ENCODE peak calls at places on chromosomes 6 and 20, in ten cellular contexts. C is GM23248; M is progenitor cell of endocrine pancreas; G is activated CD8-positive, alpha-beta memory T cell treated with anti-CD3 and anti-CD28 coated beads for 4 hours; A is amygdala; I is foreskin fibroblast; P is activated naive CD4-positive, alpha-beta T cell treated with Interleukin-2 at 50 U/mL for 16 hours; Q is PC-9; E is left cardiac atrium; W is EL. K is an unnamed sample.

GRCh38 chr6:20664250-20664649 is 130.0 kb downstream of the CDKAL1 start:
- DNase-seq in C (no peak), P (no peak), W (no peak), A (no peak), Q (no peak), I (no peak), G (no peak), M (no peak), E (no peak), K (no peak)

GRCh38 chr6:25715794-25716193 is 38.7 kb upstream of the SLC17A4 start:
- DNase-seq in M (no peak), A (no peak), C (no peak), W (no peak), G (no peak), P (no peak), I (no peak), Q (no peak), E (no peak), K (no peak)

GRCh38 chr20:50295762-50296449 is 105.3 kb downstream of the CEBPB start:
- DNase-seq in Q (peak), C (no peak), M (no peak), G (no peak), A (peak), W (no peak), E (no peak), P (no peak), I (no peak), K (no peak)

GRCh38 chr6:118134257-118134656 is 227.2 kb downstream of the SLC35F1 start:
- DNase-seq in I (no peak), A (no peak), G (no peak), C (no peak), M (no peak), Q (no peak), E (no peak), P (no peak), W (no peak), K (no peak)

GRCh38 chr6:29627762-29628418 is 5.1 kb downstream of the GABBR1 start:
- DNase-seq in W (peak), Q (no peak), M (peak), G (no peak), I (peak), E (peak), A (peak), C (peak), P (peak), K (peak)

GRCh38 chr6:79246891-79247290 is 12.4 kb upstream of the HMGN3 start:
- DNase-seq in P (no peak), A (no peak), M (no peak), Q (no peak), C (no peak), I (no peak), W (no peak), G (no peak), E (no peak), K (no peak)

GRCh38 chr6:36351152-36351571 is 14.5 kb upstream of the BNIP5 start:
- DNase-seq in G (no peak), W (no peak), Q (no peak), M (no peak), A (no peak), P (no peak), I (no peak), C (peak), E (no peak), K (no peak)

GRCh38 chr20:4913147-4913546 is 88.2 kb downstream of the SLC23A2 start:
- DNase-seq in P (no peak), I (no peak), W (no peak), Q (no peak), M (no peak), E (no peak), G (no peak), A (no peak), C (no peak), K (no peak)

GRCh38 chr20:36362261-36362660 is 56.1 kb downstream of the DLGAP4 start:
- DNase-seq in G (no peak), W (no peak), P (no peak), I (no peak), E (no peak), C (no peak), M (no peak), Q (no peak), A (no peak), K (no peak)

GRCh38 chr6:75480425-75480824 is 13.2 kb downstream of the FILIP1 start:
- DNase-seq in M (no peak), W (peak), C (no peak), E (no peak), G (no peak), A (no peak), P (no peak), I (peak), Q (no peak), K (no peak)

GRCh38 chr6:120077489-120077888 is 727.9 kb upstream of the MAN1A1 start:
- DNase-seq in C (peak), E (no peak), M (no peak), A (no peak), W (peak), I (peak), Q (no peak), P (no peak), G (no peak), K (no peak)

GRCh38 chr6:34661379-34661778 is 35.2 kb downstream of the ILRUN start:
- DNase-seq in M (no peak), Q (no peak), C (no peak), I (no peak), P (no peak), W (no peak), G (no peak), E (no peak), A (no peak), K (no peak)

GRCh38 chr20:60036346-60037119 is 78.3 kb downstream of the CDH26 start:
- DNase-seq in C (no peak), P (no peak), I (no peak), W (no peak), M (no peak), E (no peak), G (no peak), A (no peak), Q (no peak), K (no peak)

GRCh38 chr6:136250686-136251008 is 536 bp upstream of the MTFR2 start:
- DNase-seq in G (no peak), C (no peak), P (no peak), W (no peak), E (no peak), M (no peak), A (no peak), I (no peak), Q (no peak), K (no peak)

GRCh38 chr6:139135578-139136545 is 982 bp downstream of the HECA start:
- DNase-seq in I (peak), C (peak), Q (peak), E (peak), A (no peak), G (no peak), W (peak), P (peak), M (peak), K (peak)

GRCh38 chr20:31922588-31922987 is 29.3 kb downstream of the PDRG1 start:
- DNase-seq in W (no peak), I (no peak), C (no peak), G (no peak), P (no peak), Q (no peak), A (no peak), M (no peak), E (no peak), K (no peak)

GRCh38 chr20:54199283-54199682 is 8.6 kb upstream of the PFDN4 start:
- DNase-seq in A (no peak), E (no peak), M (no peak), C (no peak), I (no peak), P (no peak), Q (no peak), W (no peak), G (no peak), K (no peak)

GRCh38 chr6:160756871-160757270 is 54.8 kb downstream of the PLG start:
- DNase-seq in P (no peak), Q (no peak), M (no peak), A (no peak), E (no peak), G (no peak), C (no peak), W (no peak), I (no peak), K (no peak)

GRCh38 chr6:41092421-41093140 is 19.8 kb downstream of the NFYA start:
- DNase-seq in Q (no peak), A (no peak), M (no peak), C (peak), W (peak), G (no peak), E (no peak), P (no peak), I (peak), K (no peak)

GRCh38 chr6:85593438-85594196 is at the start of gene SNX14:
- DNase-seq in I (peak), W (peak), A (peak), G (peak), P (peak), E (peak), M (peak), C (peak), Q (peak), K (peak)

GRCh38 chr6:13674533-13675190 is 37.0 kb downstream of the RANBP9 start:
- DNase-seq in E (no peak), P (no peak), W (no peak), M (no peak), Q (no peak), G (no peak), C (peak), I (no peak), A (no peak), K (no peak)

GRCh38 chr6:169909113-169909512 is 157.7 kb downstream of the ERMARD start:
- DNase-seq in M (no peak), Q (no peak), P (no peak), C (no peak), G (no peak), E (no peak), I (no peak), A (no peak), W (no peak), K (no peak)

GRCh38 chr20:38126146-38126912 is 38.7 kb downstream of the TGM2 start:
- DNase-seq in E (peak), G (no peak), Q (peak), M (no peak), W (no peak), C (no peak), A (no peak), I (no peak), P (no peak), K (no peak)

GRCh38 chr6:17907467-17908229 is 79.8 kb downstream of the KIF13A start:
- DNase-seq in P (no peak), M (no peak), E (peak), W (peak), I (peak), Q (peak), C (peak), A (no peak), G (no peak), K (no peak)

GRCh38 chr6:89527634-89528033 is 94.7 kb downstream of the ANKRD6 start:
- DNase-seq in P (no peak), A (no peak), M (no peak), G (no peak), E (no peak), Q (peak), W (no peak), C (peak), I (no peak), K (no peak)

GRCh38 chr6:137025786-137026730 is 18.7 kb downstream of the IL20RA start:
- DNase-seq in I (no peak), G (no peak), A (no peak), Q (peak), C (no peak), P (no peak), E (no peak), M (no peak), W (no peak), K (no peak)

GRCh38 chr6:71488186-71488585 is 199.6 kb downstream of the OGFRL1 start:
- DNase-seq in I (no peak), E (no peak), W (no peak), Q (no peak), M (no peak), C (no peak), P (no peak), A (no peak), G (no peak), K (no peak)